ENCODE peak calls at places on chromosomes 16 and 17, in eight cellular contexts. Y is cardiac muscle cell; C is activated T-helper 1 cell treated with Interleukin-2 at 50 U/mL for 16 hours; R is non-pigmented ciliary epithelial cell; N is SHP77; Z is activated naive CD4-positive, alpha-beta T cell; T is NCI-H1048; L is hippocampal formation. U is an unnamed sample.

GRCh38 chr17:18877104-18877503 is 19.2 kb downstream of the PRPSAP2 start:
- DNase-seq in R (no peak), T (no peak), Z (no peak), C (no peak), L (no peak), N (no peak), Y (no peak), U (no peak)

GRCh38 chr17:4641297-4642195 is at the start of gene ALOX15:
- DNase-seq in N (no peak), Y (no peak), C (no peak), R (no peak), Z (no peak), T (no peak), L (no peak), U (no peak)

GRCh38 chr16:47065766-47066688 is 77.7 kb downstream of the NETO2 start:
- DNase-seq in Y (no peak), N (no peak), T (no peak), L (no peak), C (no peak), R (no peak), Z (no peak), U (no peak)

GRCh38 chr16:78105517-78105916 is 6.1 kb downstream of the WWOX start:
- DNase-seq in Z (no peak), R (no peak), C (no peak), N (no peak), Y (no peak), T (no peak), L (no peak), U (no peak)

GRCh38 chr16:47045459-47045858 is 72.0 kb upstream of the DNAJA2 start:
- DNase-seq in T (no peak), L (no peak), Z (no peak), R (no peak), N (no peak), Y (no peak), C (no peak), U (no peak)

GRCh38 chr17:33463887-33464286 is 170.8 kb upstream of the ASIC2 start:
- DNase-seq in L (no peak), Z (no peak), C (no peak), T (no peak), N (no peak), R (no peak), Y (no peak), U (no peak)

GRCh38 chr17:74744714-74745547 is 3.5 kb upstream of the NHERF1 start:
- DNase-seq in T (no peak), Y (peak; percentile 70), L (peak; percentile 78), R (no peak), Z (peak; percentile 77), C (peak; percentile 75), N (peak; percentile 62), U (no peak)

GRCh38 chr17:13114601-13115024 is 96.8 kb upstream of the ELAC2 start:
- DNase-seq in R (peak; percentile 14), T (no peak), L (no peak), Y (peak; percentile 76), Z (no peak), C (no peak), N (peak; percentile 82), U (no peak)

GRCh38 chr17:80951121-80952090 is 40.2 kb upstream of the CHMP6 start:
- DNase-seq in N (no peak), R (no peak), T (no peak), Z (no peak), C (no peak), L (no peak), Y (no peak), U (no peak)

GRCh38 chr16:80932725-80933124 is 74.0 kb downstream of the CMC2 start:
- DNase-seq in Z (no peak), T (no peak), L (no peak), C (no peak), N (no peak), Y (no peak), R (no peak), U (no peak)

GRCh38 chr17:57622886-57623433 is 122.1 kb downstream of the CCDC182 start:
- DNase-seq in L (no peak), Y (peak; percentile 55), C (no peak), N (no peak), T (peak; percentile 34), R (peak; percentile 61), Z (no peak), U (no peak)

GRCh38 chr17:412211-413015 is 59.8 kb upstream of the RPH3AL start:
- DNase-seq in C (no peak), Z (peak; percentile 11), L (peak; percentile 7), N (peak; percentile 54), Y (peak; percentile 62), T (no peak), R (no peak), U (no peak)

GRCh38 chr17:82959242-82959930 is 119.6 kb upstream of the ZNF750 start:
- DNase-seq in C (no peak), Y (no peak), R (no peak), T (no peak), N (no peak), Z (no peak), L (no peak), U (no peak)

GRCh38 chr16:69286941-69287713 is 24.0 kb upstream of the VPS4A start:
- DNase-seq in T (no peak), R (no peak), L (no peak), C (no peak), N (peak; percentile 37), Z (no peak), Y (peak; percentile 78), U (no peak)

GRCh38 chr17:80831481-80831880 is 160.2 kb upstream of the CHMP6 start:
- DNase-seq in Y (no peak), L (no peak), T (no peak), C (no peak), N (no peak), Z (no peak), R (no peak), U (no peak)

GRCh38 chr17:1078062-1078711 is 81.3 kb downstream of the TIMM22 start:
- DNase-seq in N (no peak), Z (no peak), R (no peak), C (no peak), T (no peak), L (no peak), Y (no peak), U (no peak)

GRCh38 chr16:67736858-67737257 is 17.7 kb upstream of the GFOD2 start:
- DNase-seq in L (no peak), T (no peak), C (no peak), Z (no peak), R (no peak), N (no peak), Y (no peak), U (no peak)

U was measured in SK-N-MC.